ENCODE peak calls at places on chromosomes 7 and 10, in six cellular contexts. H is lower leg skin, X is ovary, Q is Peyer's patch, Y is suprapubic skin, V is heart left ventricle. T is an unnamed sample.

GRCh38 chr7:7932553-7932952 is 36.0 kb upstream of the GLCCI1 start:
- DNase-seq in V (no peak), Y (no peak), X (no peak), Q (no peak), H (no peak), T (no peak)

GRCh38 chr10:23078114-23078513 is 17.3 kb upstream of the MSRB2 start:
- DNase-seq in V (no peak), X (no peak), H (no peak), Y (no peak), Q (no peak), T (no peak)

GRCh38 chr10:59287587-59287986 is 74.8 kb downstream of the FAM13C start:
- DNase-seq in X (no peak), H (no peak), Y (no peak), V (no peak), Q (no peak), T (no peak)

GRCh38 chr7:158265743-158266080 is 321.9 kb downstream of the PTPRN2 start:
- DNase-seq in Y (peak), X (no peak), V (no peak), Q (peak), H (no peak), T (no peak)

GRCh38 chr7:2894118-2894940 is 50.2 kb upstream of the GNA12 start:
- DNase-seq in H (no peak), X (no peak), Y (no peak), Q (no peak), V (no peak), T (no peak)

GRCh38 chr7:45874408-45875131 is 1.7 kb upstream of the CCDC201 start:
- DNase-seq in X (no peak), H (peak), V (no peak), Q (no peak), Y (no peak), T (no peak)

GRCh38 chr10:67666416-67667043 is 29.5 kb downstream of the CTNNA3 start:
- DNase-seq in Y (no peak), X (no peak), V (no peak), H (no peak), Q (no peak), T (no peak)

GRCh38 chr10:132401396-132402168 is 4.6 kb downstream of the PWWP2B start:
- DNase-seq in Y (no peak), H (no peak), Q (peak), X (peak), V (peak), T (no peak)

GRCh38 chr7:139721417-139721816 is 56.4 kb downstream of the HIPK2 start:
- DNase-seq in V (no peak), H (no peak), X (no peak), Y (no peak), Q (no peak), T (no peak)

GRCh38 chr7:129098409-129099084 is 43.6 kb upstream of the TNPO3 start:
- DNase-seq in X (no peak), Q (no peak), Y (no peak), V (no peak), H (no peak), T (no peak)

GRCh38 chr7:100208911-100209408 is 10.8 kb upstream of the PVRIG start:
- DNase-seq in Q (no peak), X (no peak), Y (no peak), H (no peak), V (no peak), T (no peak)

DNA sequence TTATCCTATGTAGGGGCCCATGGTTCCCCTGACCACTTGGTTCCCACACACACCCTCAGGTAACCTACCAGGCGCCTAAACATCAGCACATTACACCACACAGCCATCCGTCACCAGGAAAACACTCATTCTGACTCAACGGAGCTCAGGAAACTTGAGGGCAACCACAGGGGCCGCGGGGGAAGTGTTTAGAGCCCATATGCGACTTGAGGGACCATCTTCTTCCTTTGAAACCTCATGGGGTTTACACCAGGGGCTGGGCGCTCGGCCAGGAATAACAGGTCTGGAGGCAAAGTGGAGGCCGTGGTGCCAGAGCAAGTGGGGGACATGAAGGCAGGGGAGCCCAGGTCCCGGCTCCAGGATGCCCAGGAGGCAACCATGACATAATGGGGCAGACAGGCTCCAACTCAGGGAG is 1.5 kb downstream of the STX1A start:
- DNase-seq in X (no peak), Y (no peak), V (no peak), Q (no peak), H (no peak), T (no peak)
- TF ChIP-seq POLR2A in X (no peak), Y (no peak), V (no peak), Q (no peak), H (no peak), T (no peak)

GRCh38 chr7:149023662-149024061 is 4.6 kb downstream of the PDIA4 start:
- DNase-seq in V (no peak), X (no peak), Q (no peak), H (no peak), Y (no peak), T (no peak)

GRCh38 chr7:149027560-149028345 is 552 bp downstream of the PDIA4 start:
- DNase-seq in V (no peak), Y (peak), H (no peak), X (no peak), Q (no peak), T (no peak)

GRCh38 chr7:149027055-149027454 is 1.2 kb downstream of the PDIA4 start:
- DNase-seq in Q (no peak), X (no peak), H (no peak), V (no peak), Y (no peak), T (no peak)

GRCh38 chr7:149031353-149031910 is 3.1 kb upstream of the PDIA4 start:
- DNase-seq in Q (no peak), V (no peak), H (no peak), Y (no peak), X (no peak), T (no peak)

DNA sequence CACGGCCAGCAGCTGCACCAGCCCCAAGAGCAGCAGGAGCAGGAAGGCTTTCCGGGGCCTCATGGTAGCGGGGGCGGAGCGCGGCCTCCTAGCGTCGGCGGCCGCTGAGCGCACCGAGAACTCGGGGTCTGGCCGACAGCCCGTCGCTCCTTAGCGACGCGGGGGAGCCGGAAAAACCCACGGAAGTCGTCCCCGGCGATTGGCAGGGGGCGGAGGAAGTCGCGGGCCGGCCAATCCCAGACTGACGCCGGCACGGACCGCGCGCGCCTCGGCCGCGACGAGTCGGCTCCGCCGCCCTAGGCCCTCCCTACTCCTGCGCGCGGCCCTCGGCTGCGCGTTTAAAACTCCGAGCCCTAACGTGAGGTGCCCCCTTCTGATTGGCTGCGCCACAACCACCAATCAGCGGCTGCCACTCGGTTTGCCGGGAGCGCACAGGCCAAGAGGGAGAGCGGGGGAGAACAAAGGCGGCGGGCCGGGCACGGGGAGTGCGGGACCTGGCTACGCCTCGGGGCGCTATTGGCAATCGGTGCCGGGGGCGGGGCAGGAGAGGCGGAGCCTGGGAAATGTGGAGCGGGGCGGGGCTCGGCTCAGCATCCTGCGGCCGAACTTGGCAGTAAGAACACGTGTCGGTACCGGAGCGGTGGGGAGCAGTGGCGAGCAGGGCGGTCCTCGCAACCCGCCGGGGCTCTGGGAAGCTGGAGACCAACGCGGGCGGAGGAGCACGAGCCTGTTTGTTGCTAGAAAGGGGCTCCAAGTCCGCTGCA is at the start of gene PDIA4:
- DNase-seq in Y (peak), V (peak), Q (peak), H (peak), X (peak), T (peak)
- TF ChIP-seq POLR2A in Y (peak), V (no peak), Q (peak), H (no peak), X (peak), T (peak)

GRCh38 chr10:102644646-102645387 is 538 bp downstream of the TRIM8 start:
- DNase-seq in Q (peak), H (peak), V (peak), Y (peak), X (peak), T (peak)

GRCh38 chr10:102644066-102644645 is at the start of gene TRIM8:
- DNase-seq in V (peak), Y (no peak), Q (peak), X (peak), H (no peak), T (peak)

GRCh38 chr10:102646610-102647432 is 2.5 kb downstream of the TRIM8 start:
- DNase-seq in V (peak), H (no peak), Y (no peak), Q (peak), X (peak), T (peak)

GRCh38 chr10:102645741-102646609 is 1.7 kb downstream of the TRIM8 start:
- DNase-seq in X (peak), V (peak), H (peak), Q (peak), Y (peak), T (peak)

GRCh38 chr10:102645388-102645740 is 1.1 kb downstream of the TRIM8 start:
- DNase-seq in H (no peak), Q (peak), Y (peak), V (peak), X (no peak), T (no peak)
- TF ChIP-seq POLR2A in H (no peak), Q (peak), Y (peak), V (no peak), X (no peak), T (no peak)

GRCh38 chr7:77537136-77537594 is at the start of gene PTPN12:
- DNase-seq in V (no peak), H (peak), X (peak), Y (peak), Q (no peak), T (no peak)
- TF ChIP-seq POLR2A in V (no peak), H (no peak), X (no peak), Y (no peak), Q (no peak), T (no peak)

T was measured in uterus.